ENCODE peak calls at places on chromosome 21, in nine cellular contexts. T is suprapubic skin, G is vagina, S is spleen, P is H1, D is breast epithelium, E is endothelial cell of umbilical vein, H is K562, U is HCT116. X is an unnamed sample.

GRCh38 chr21:22597660-22598255 is 1599.5 kb downstream of the NCAM2 start:
- DNase-seq in S (no peak), H (no peak), T (no peak), U (no peak), E (no peak), P (no peak), G (no peak), D (no peak), X (no peak)

GRCh38 chr21:44929799-44930542 is 9.3 kb upstream of the ITGB2 start:
- DNase-seq in T (no peak), E (no peak), H (no peak), S (peak), P (no peak), U (no peak), G (no peak), D (no peak), X (no peak)

GRCh38 chr21:37587635-37588177 is 221.1 kb downstream of the DYRK1A start:
- DNase-seq in H (no peak), P (peak), E (no peak), D (no peak), S (no peak), G (no peak), U (no peak), T (no peak), X (no peak)

GRCh38 chr21:37628362-37628761 is 261.8 kb downstream of the DYRK1A start:
- DNase-seq in P (no peak), G (no peak), H (no peak), U (no peak), T (no peak), E (no peak), S (no peak), D (no peak), X (no peak)

GRCh38 chr21:40331182-40331581 is 463.9 kb downstream of the PCP4 start:
- DNase-seq in G (no peak), D (no peak), T (no peak), H (no peak), U (no peak), S (no peak), P (no peak), E (no peak), X (no peak)

GRCh38 chr21:44984428-44984791 is 44.6 kb downstream of the SLX9 start:
- DNase-seq in P (no peak), T (no peak), H (no peak), U (no peak), G (no peak), D (no peak), S (peak), E (no peak), X (no peak)

GRCh38 chr21:33703750-33704606 is 61.7 kb downstream of the ITSN1 start:
- DNase-seq in H (no peak), T (no peak), G (no peak), D (no peak), U (no peak), P (no peak), S (no peak), E (peak), X (no peak)

GRCh38 chr21:31279986-31280385 is 64.1 kb downstream of the TIAM1 start:
- DNase-seq in E (no peak), G (no peak), H (no peak), P (no peak), S (no peak), T (no peak), D (no peak), U (no peak), X (no peak)

GRCh38 chr21:27694667-27695066 is 727.8 kb upstream of the ADAMTS5 start:
- DNase-seq in D (no peak), T (no peak), H (no peak), S (no peak), U (no peak), P (no peak), G (no peak), E (no peak), X (no peak)

GRCh38 chr21:44428281-44428942 is 26.9 kb upstream of the LRRC3 start:
- DNase-seq in E (no peak), H (peak), S (peak), U (peak), T (no peak), G (no peak), D (no peak), P (peak), X (no peak)

GRCh38 chr21:43347461-43347860 is 79.5 kb downstream of the SIK1 start:
- DNase-seq in S (no peak), T (no peak), H (no peak), P (no peak), G (no peak), D (no peak), E (no peak), U (no peak), X (no peak)

GRCh38 chr21:27201197-27201596 is 234.3 kb upstream of the ADAMTS5 start:
- DNase-seq in D (no peak), E (no peak), U (no peak), P (no peak), G (no peak), H (no peak), S (no peak), T (no peak), X (no peak)

GRCh38 chr21:33698088-33698487 is 55.8 kb downstream of the ITSN1 start:
- DNase-seq in U (no peak), P (no peak), S (no peak), T (no peak), D (no peak), E (no peak), H (no peak), G (no peak), X (no peak)

GRCh38 chr21:46183910-46184624 is at the start of gene SPATC1L:
- DNase-seq in T (peak), P (peak), E (peak), U (no peak), G (peak), H (peak), S (peak), D (peak), X (peak)

GRCh38 chr21:44485254-44485793 is 30.0 kb downstream of the LRRC3 start:
- DNase-seq in S (peak), T (no peak), U (peak), D (no peak), G (no peak), P (peak), H (peak), E (peak), X (no peak)

GRCh38 chr21:29078884-29079765 is 5.7 kb upstream of the CCT8 start:
- DNase-seq in H (no peak), T (no peak), E (no peak), G (no peak), D (no peak), U (no peak), P (no peak), S (no peak), X (peak)

GRCh38 chr21:35565204-35565611 is 495.1 kb downstream of the SETD4 start:
- DNase-seq in S (no peak), P (no peak), U (no peak), H (peak), E (peak), T (no peak), D (peak), G (no peak), X (no peak)
- TF ChIP-seq POLR2A in S (no peak), P (no peak), U (no peak), H (no peak), E (no peak), T (no peak), D (no peak), G (no peak), X (no peak)

DNA sequence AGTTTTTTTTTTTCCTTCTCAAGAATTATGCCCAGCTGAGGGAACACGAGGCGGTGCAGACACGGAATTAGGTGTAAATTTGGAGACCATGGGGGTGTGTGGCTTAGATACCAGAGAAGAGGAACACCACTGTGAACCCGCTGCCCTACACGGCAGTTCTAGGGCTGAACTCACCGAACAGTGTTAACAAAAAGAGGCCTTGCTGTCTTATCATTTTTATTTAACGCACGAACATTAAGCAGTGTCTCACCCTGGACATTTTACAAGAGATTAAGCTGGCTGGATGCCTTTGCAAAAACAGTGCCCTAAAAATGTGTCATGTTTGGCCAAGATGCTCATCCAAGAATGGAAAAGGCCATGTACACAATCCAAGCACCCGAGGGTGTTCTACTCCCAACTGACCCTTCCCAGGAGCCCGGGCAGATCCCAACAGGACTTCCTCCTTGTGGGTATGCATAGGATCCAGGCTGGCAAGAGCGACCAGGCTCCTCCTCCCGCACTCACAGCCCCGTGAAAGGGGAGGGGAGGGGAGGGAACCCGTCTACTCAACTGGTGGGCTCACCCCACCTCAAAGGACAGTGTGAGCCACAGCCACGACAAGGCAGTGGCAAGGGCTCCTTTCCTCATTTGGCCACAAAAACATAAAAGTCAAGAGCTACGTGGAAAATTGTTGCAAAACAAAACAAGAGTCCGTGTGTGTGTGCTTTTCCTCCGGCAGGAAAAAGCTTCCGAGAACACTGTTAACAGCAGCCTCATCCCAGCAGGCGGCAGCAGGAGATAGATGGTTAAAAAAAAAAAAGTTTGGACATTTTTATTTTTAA is 20.3 kb downstream of the C2CD2 start:
- DNase-seq in D (peak), T (no peak), G (no peak), S (peak), P (no peak), E (peak), H (no peak), U (no peak), X (no peak)
- TF ChIP-seq POLR2AphosphoS5 in D (peak), T (no peak), G (no peak), S (peak), P (no peak), E (no peak), H (no peak), U (no peak), X (no peak)

GRCh38 chr21:15247613-15248012 is 182.8 kb upstream of the NRIP1 start:
- DNase-seq in U (no peak), P (no peak), S (no peak), G (no peak), H (no peak), E (no peak), D (no peak), T (no peak), X (no peak)

GRCh38 chr21:15241997-15242767 is 177.4 kb upstream of the NRIP1 start:
- DNase-seq in E (peak), D (no peak), H (no peak), T (no peak), G (no peak), S (no peak), P (peak), U (no peak), X (no peak)

GRCh38 chr21:15240846-15241245 is 176.0 kb upstream of the NRIP1 start:
- DNase-seq in E (peak), T (no peak), P (no peak), S (no peak), D (no peak), H (no peak), U (no peak), G (no peak), X (no peak)

GRCh38 chr21:15243356-15243755 is 178.6 kb upstream of the NRIP1 start:
- DNase-seq in E (no peak), H (no peak), G (no peak), T (no peak), S (no peak), U (no peak), P (no peak), D (no peak), X (no peak)

GRCh38 chr21:15242906-15243305 is 178.1 kb upstream of the NRIP1 start:
- DNase-seq in H (no peak), T (no peak), P (no peak), S (no peak), E (no peak), D (no peak), U (no peak), G (no peak), X (no peak)
- TF ChIP-seq POLR2A in H (no peak), T (no peak), P (no peak), S (no peak), E (no peak), D (no peak), U (no peak), G (no peak), X (no peak)

DNA sequence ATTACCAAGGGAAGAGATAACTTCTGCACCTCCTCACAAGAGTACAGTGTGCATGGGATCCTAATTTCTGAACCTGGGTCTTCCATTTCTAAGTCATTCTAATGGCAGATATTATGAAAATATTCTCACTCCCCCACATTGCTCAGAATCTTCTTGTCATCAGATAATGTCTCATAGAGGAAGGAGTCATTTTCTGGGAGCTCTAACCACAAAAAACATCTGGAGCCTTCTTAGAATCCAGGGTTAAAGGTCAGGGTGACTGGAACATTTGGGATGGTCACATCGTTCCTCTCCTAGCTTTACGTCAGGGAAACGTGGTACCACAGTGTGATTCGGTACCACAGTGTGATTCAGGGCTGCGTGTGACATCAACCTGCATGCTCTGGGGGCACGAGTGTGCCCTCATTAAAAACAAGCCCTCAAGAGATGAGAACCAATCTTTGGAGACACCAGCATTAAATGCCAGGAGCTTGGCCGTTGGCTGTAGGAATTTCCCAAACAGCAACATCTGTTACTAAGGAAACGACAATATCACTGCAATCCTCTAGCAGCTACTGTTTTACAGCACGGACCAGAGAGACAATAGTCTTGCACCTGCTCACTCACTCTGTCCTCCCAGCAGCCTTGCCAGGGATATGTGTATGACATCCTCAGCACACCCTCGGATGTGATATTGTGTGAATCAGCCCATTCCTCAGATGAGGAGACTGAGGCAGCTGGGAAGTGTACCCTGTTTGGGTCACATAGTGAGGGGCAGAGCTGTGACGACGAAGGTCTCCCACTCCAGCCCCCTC is 179.1 kb downstream of the PSMG1 start:
- DNase-seq in E (peak), D (no peak), U (no peak), G (no peak), S (no peak), T (no peak), H (peak), P (no peak), X (no peak)
- TF ChIP-seq POLR2AphosphoS5 in E (peak), D (no peak), U (no peak), G (no peak), S (no peak), T (no peak), H (no peak), P (no peak), X (no peak)

GRCh38 chr21:25562660-25563059 is 44.6 kb downstream of the MRPL39 start:
- DNase-seq in G (no peak), S (no peak), H (no peak), E (peak), P (no peak), D (no peak), U (no peak), T (no peak), X (no peak)
- TF ChIP-seq POLR2A in G (no peak), S (no peak), H (no peak), E (no peak), P (no peak), D (no peak), U (no peak), T (no peak), X (no peak)

DNA sequence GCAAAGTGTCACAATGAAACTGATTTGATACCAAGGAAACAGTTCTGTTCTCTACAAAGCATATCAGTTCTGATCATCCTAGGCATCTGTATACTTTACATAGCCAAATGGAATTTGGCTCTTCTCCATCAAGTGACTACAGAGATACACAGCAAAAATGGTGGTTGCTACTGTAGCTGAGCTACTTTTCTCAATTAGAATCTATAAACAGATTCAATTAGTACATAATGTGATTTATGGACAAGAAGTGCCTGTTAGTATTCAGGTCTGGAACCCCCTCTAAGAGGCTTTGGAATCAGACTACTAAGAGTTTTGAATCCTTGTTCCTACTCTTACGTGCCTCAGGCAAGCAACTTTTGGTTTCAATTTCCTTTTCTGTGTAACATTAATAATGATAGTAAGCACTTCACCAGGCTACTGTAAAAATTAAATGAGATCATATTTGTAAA is 25.5 kb downstream of the C21orf91 start:
- DNase-seq in S (no peak), G (no peak), D (no peak), P (no peak), E (peak), H (no peak), U (no peak), T (no peak), X (no peak)
- TF ChIP-seq POLR2AphosphoS5 in S (no peak), G (no peak), D (no peak), P (no peak), E (no peak), H (no peak), U (no peak), T (no peak), X (no peak)

DNA sequence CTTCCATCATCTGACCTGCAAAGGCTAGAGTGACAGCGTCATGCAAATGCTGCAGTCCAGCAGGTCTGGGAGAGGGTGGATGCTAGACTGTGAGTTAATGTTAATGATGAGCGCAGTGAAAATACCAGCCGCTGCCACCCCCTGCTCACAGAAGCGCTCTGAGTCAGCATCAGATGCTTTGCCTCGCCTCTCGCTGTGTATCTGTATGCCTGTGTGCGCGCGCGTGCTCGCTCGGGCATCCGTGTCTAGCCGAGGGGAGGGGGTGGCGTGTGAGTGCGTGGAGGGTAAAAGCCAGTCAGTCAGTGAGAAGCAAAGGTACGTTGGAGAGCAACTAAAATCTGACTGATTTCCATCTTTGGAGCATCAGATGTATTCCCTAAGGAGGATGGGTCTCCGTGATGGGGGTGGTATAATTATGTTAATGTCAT is 858.7 kb downstream of the USP25 start:
- DNase-seq in P (no peak), G (no peak), D (peak), T (peak), H (no peak), S (no peak), E (no peak), U (no peak), X (no peak)
- TF ChIP-seq POLR2A in P (no peak), G (peak), D (no peak), T (peak), H (no peak), S (no peak), E (no peak), U (no peak), X (no peak)